ENCODE peak calls at places on chromosomes 1 and 21, in six cellular contexts. One of them, this sample, is unnamed.

GRCh38 chr1:66237722-66238479 is 296.1 kb upstream of the SGIP1 start:
- DNase-seq in HT1080: no peak
- DNase-seq in tibial nerve: no peak
- DNase-seq in foreskin fibroblast: peak; percentile 46
- DNase-seq in GM13977: no peak
- DNase-seq in smooth muscle cell of the brain vasculature: no peak
- DNase-seq in this sample: no peak

GRCh38 chr21:44653123-44653522 is 1.3 kb downstream of the KRTAP12-4 start:
- DNase-seq in foreskin fibroblast: no peak
- DNase-seq in smooth muscle cell of the brain vasculature: no peak
- DNase-seq in tibial nerve: no peak
- DNase-seq in HT1080: peak; percentile 24
- DNase-seq in GM13977: no peak
- DNase-seq in this sample: no peak

GRCh38 chr1:159868766-159869165 is 6.3 kb upstream of the VSIG8 start:
- DNase-seq in GM13977: no peak
- DNase-seq in foreskin fibroblast: no peak
- DNase-seq in HT1080: no peak
- DNase-seq in smooth muscle cell of the brain vasculature: no peak
- DNase-seq in tibial nerve: no peak
- DNase-seq in this sample: no peak

GRCh38 chr1:212585210-212585609 is 23.4 kb upstream of the ATF3 start:
- DNase-seq in tibial nerve: no peak
- DNase-seq in foreskin fibroblast: no peak
- DNase-seq in HT1080: no peak
- DNase-seq in GM13977: no peak
- DNase-seq in smooth muscle cell of the brain vasculature: no peak
- DNase-seq in this sample: no peak

GRCh38 chr1:246687002-246687401 is 37.2 kb upstream of the SCCPDH start:
- DNase-seq in tibial nerve: no peak
- DNase-seq in foreskin fibroblast: no peak
- DNase-seq in smooth muscle cell of the brain vasculature: no peak
- DNase-seq in HT1080: no peak
- DNase-seq in GM13977: no peak
- DNase-seq in this sample: no peak

GRCh38 chr21:19565587-19565986 is 1162.0 kb upstream of the TMPRSS15 start:
- DNase-seq in tibial nerve: no peak
- DNase-seq in HT1080: no peak
- DNase-seq in smooth muscle cell of the brain vasculature: no peak
- DNase-seq in GM13977: no peak
- DNase-seq in foreskin fibroblast: no peak
- DNase-seq in this sample: no peak

GRCh38 chr1:216207154-216207553 is 216.1 kb downstream of the USH2A start:
- DNase-seq in foreskin fibroblast: no peak
- DNase-seq in GM13977: no peak
- DNase-seq in tibial nerve: no peak
- DNase-seq in smooth muscle cell of the brain vasculature: no peak
- DNase-seq in HT1080: no peak
- DNase-seq in this sample: no peak

GRCh38 chr1:16204634-16205332 is 7.7 kb downstream of the ARHGEF19 start:
- DNase-seq in HT1080: no peak
- DNase-seq in smooth muscle cell of the brain vasculature: no peak
- DNase-seq in tibial nerve: no peak
- DNase-seq in foreskin fibroblast: peak; percentile 30
- DNase-seq in GM13977: peak; percentile 50
- DNase-seq in this sample: no peak

GRCh38 chr1:7042322-7043231 is 257.3 kb downstream of the CAMTA1 start:
- DNase-seq in smooth muscle cell of the brain vasculature: no peak
- DNase-seq in tibial nerve: no peak
- DNase-seq in HT1080: peak; percentile 24
- DNase-seq in GM13977: peak; percentile 77
- DNase-seq in foreskin fibroblast: peak; percentile 50
- DNase-seq in this sample: no peak

GRCh38 chr1:64421377-64421776 is 48.6 kb upstream of the CACHD1 start:
- DNase-seq in smooth muscle cell of the brain vasculature: no peak
- DNase-seq in foreskin fibroblast: no peak
- DNase-seq in tibial nerve: no peak
- DNase-seq in GM13977: no peak
- DNase-seq in HT1080: peak; percentile 5
- DNase-seq in this sample: no peak

GRCh38 chr1:157993179-157994080 is at the start of gene KIRREL1:
- DNase-seq in smooth muscle cell of the brain vasculature: no peak
- DNase-seq in foreskin fibroblast: peak; percentile 90
- DNase-seq in HT1080: peak; percentile 63
- DNase-seq in GM13977: peak; percentile 41
- DNase-seq in tibial nerve: peak; percentile 52
- DNase-seq in this sample: no peak

GRCh38 chr1:32684167-32684811 is 18.3 kb downstream of the SYNC start:
- DNase-seq in foreskin fibroblast: peak; percentile 89
- DNase-seq in GM13977: no peak
- DNase-seq in tibial nerve: peak; percentile 40
- DNase-seq in HT1080: no peak
- DNase-seq in smooth muscle cell of the brain vasculature: no peak
- DNase-seq in this sample: no peak

GRCh38 chr1:235835226-235835625 is 31.5 kb downstream of the LYST start:
- DNase-seq in GM13977: no peak
- DNase-seq in smooth muscle cell of the brain vasculature: no peak
- DNase-seq in tibial nerve: no peak
- DNase-seq in foreskin fibroblast: peak; percentile 69
- DNase-seq in HT1080: no peak
- DNase-seq in this sample: no peak

GRCh38 chr1:50975436-50975835 is 5.4 kb downstream of the CDKN2C start:
- DNase-seq in foreskin fibroblast: no peak
- DNase-seq in smooth muscle cell of the brain vasculature: no peak
- DNase-seq in HT1080: no peak
- DNase-seq in GM13977: no peak
- DNase-seq in tibial nerve: no peak
- DNase-seq in this sample: no peak

GRCh38 chr21:37737497-37737896 is 178.8 kb downstream of the KCNJ6 start:
- DNase-seq in smooth muscle cell of the brain vasculature: no peak
- DNase-seq in foreskin fibroblast: no peak
- DNase-seq in HT1080: no peak
- DNase-seq in GM13977: no peak
- DNase-seq in tibial nerve: no peak
- DNase-seq in this sample: no peak

GRCh38 chr1:213292653-213293052 is 241.6 kb downstream of the RPS6KC1 start:
- DNase-seq in smooth muscle cell of the brain vasculature: no peak
- DNase-seq in tibial nerve: no peak
- DNase-seq in GM13977: no peak
- DNase-seq in HT1080: no peak
- DNase-seq in foreskin fibroblast: no peak
- DNase-seq in this sample: no peak

GRCh38 chr1:66575739-66576138 is 41.8 kb downstream of the SGIP1 start:
- DNase-seq in GM13977: no peak
- DNase-seq in tibial nerve: no peak
- DNase-seq in foreskin fibroblast: peak; percentile 96
- DNase-seq in HT1080: no peak
- DNase-seq in smooth muscle cell of the brain vasculature: peak; percentile 58
- DNase-seq in this sample: peak; percentile 65

GRCh38 chr1:81690881-81691453 is 109.8 kb upstream of the ADGRL2 start:
- DNase-seq in HT1080: no peak
- DNase-seq in foreskin fibroblast: peak; percentile 65
- DNase-seq in smooth muscle cell of the brain vasculature: no peak
- DNase-seq in GM13977: no peak
- DNase-seq in tibial nerve: no peak
- DNase-seq in this sample: no peak

GRCh38 chr1:51624851-51625250 is 8.0 kb downstream of the OSBPL9 start:
- DNase-seq in smooth muscle cell of the brain vasculature: no peak
- DNase-seq in GM13977: no peak
- DNase-seq in foreskin fibroblast: no peak
- DNase-seq in HT1080: no peak
- DNase-seq in tibial nerve: no peak
- DNase-seq in this sample: no peak

GRCh38 chr1:69523032-69523431 is 44.7 kb upstream of the LRRC7 start:
- DNase-seq in HT1080: peak; percentile 72
- DNase-seq in foreskin fibroblast: peak; percentile 81
- DNase-seq in smooth muscle cell of the brain vasculature: no peak
- DNase-seq in tibial nerve: no peak
- DNase-seq in GM13977: no peak
- DNase-seq in this sample: peak; percentile 56

GRCh38 chr21:41973861-41974751 is 20.3 kb upstream of the C2CD2 start:
- DNase-seq in smooth muscle cell of the brain vasculature: no peak
- DNase-seq in GM13977: peak; percentile 44
- DNase-seq in foreskin fibroblast: no peak
- DNase-seq in HT1080: no peak
- DNase-seq in tibial nerve: no peak
- DNase-seq in this sample: no peak

GRCh38 chr1:205913451-205914204 is 29.6 kb downstream of the SLC26A9 start:
- DNase-seq in tibial nerve: no peak
- DNase-seq in GM13977: no peak
- DNase-seq in smooth muscle cell of the brain vasculature: no peak
- DNase-seq in foreskin fibroblast: peak; percentile 36
- DNase-seq in HT1080: no peak
- DNase-seq in this sample: no peak

GRCh38 chr1:1397839-1398523 is 1.2 kb downstream of the CCNL2 start:
- DNase-seq in tibial nerve: no peak
- DNase-seq in smooth muscle cell of the brain vasculature: no peak
- DNase-seq in HT1080: peak; percentile 49
- DNase-seq in GM13977: no peak
- DNase-seq in foreskin fibroblast: peak; percentile 40
- DNase-seq in this sample: no peak

GRCh38 chr1:74819062-74819461 is 86.1 kb downstream of the TYW3 start:
- DNase-seq in tibial nerve: no peak
- DNase-seq in GM13977: no peak
- DNase-seq in HT1080: peak; percentile 55
- DNase-seq in smooth muscle cell of the brain vasculature: no peak
- DNase-seq in foreskin fibroblast: no peak
- DNase-seq in this sample: no peak